ENCODE peak calls at places on chromosomes 3 and 15, in seven cellular contexts. O, I, H, K, B, X and Z are unnamed samples.

GRCh38 chr3:69510481-69511031 is 124.7 kb upstream of the FRMD4B start:
- DNase-seq in O (no peak), I (no peak), H (no peak), K (no peak), B (no peak), X (no peak), Z (no peak)

GRCh38 chr3:134630506-134630905 is 20.3 kb downstream of the KY start:
- DNase-seq in O (no peak), I (no peak), H (no peak), K (peak), B (peak), X (no peak), Z (no peak)

GRCh38 chr15:75739791-75740190 is 27.1 kb upstream of the CSPG4 start:
- DNase-seq in O (no peak), I (no peak), H (no peak), K (no peak), B (no peak), X (no peak), Z (no peak)

GRCh38 chr15:29322407-29322806 is 52.8 kb upstream of the NSMCE3 start:
- DNase-seq in O (no peak), I (no peak), H (no peak), K (no peak), B (no peak), X (no peak), Z (no peak)

GRCh38 chr3:101932326-101933108 is 83.2 kb downstream of the NFKBIZ start:
- DNase-seq in O (no peak), I (no peak), H (no peak), K (no peak), B (no peak), X (no peak), Z (no peak)

GRCh38 chr3:16849795-16850194 is 35.0 kb upstream of the PLCL2 start:
- DNase-seq in O (no peak), I (no peak), H (peak), K (no peak), B (no peak), X (no peak), Z (no peak)

GRCh38 chr3:189325454-189325853 is 153.7 kb downstream of the TPRG1 start:
- DNase-seq in O (no peak), I (no peak), H (no peak), K (no peak), B (no peak), X (no peak), Z (no peak)

GRCh38 chr3:2870714-2871353 is 239.3 kb downstream of the IL5RA start:
- DNase-seq in O (no peak), I (no peak), H (no peak), K (peak), B (no peak), X (no peak), Z (no peak)

GRCh38 chr3:9750556-9751411 is 1.0 kb downstream of the OGG1 start:
- DNase-seq in O (no peak), I (no peak), H (no peak), K (peak), B (no peak), X (no peak), Z (no peak)

GRCh38 chr3:124520970-124521369 is 209.3 kb upstream of the UMPS start:
- DNase-seq in O (no peak), I (no peak), H (no peak), K (no peak), B (peak), X (no peak), Z (no peak)

GRCh38 chr3:126525853-126526667 is 2.1 kb downstream of the CHST13 start:
- DNase-seq in O (no peak), I (no peak), H (no peak), K (no peak), B (no peak), X (no peak), Z (no peak)

GRCh38 chr3:175224051-175224450 is 364.9 kb downstream of the NAALADL2 start:
- DNase-seq in O (no peak), I (no peak), H (no peak), K (no peak), B (peak), X (no peak), Z (no peak)

GRCh38 chr15:38254065-38254883 is 1.6 kb downstream of the SPRED1 start:
- DNase-seq in O (peak), I (no peak), H (peak), K (peak), B (peak), X (peak), Z (no peak)

GRCh38 chr3:14288833-14289451 is 110.3 kb downstream of the LSM3 start:
- DNase-seq in O (no peak), I (no peak), H (no peak), K (no peak), B (no peak), X (no peak), Z (no peak)

GRCh38 chr3:120544361-120544760 is 51.8 kb upstream of the NDUFB4 start:
- DNase-seq in O (no peak), I (no peak), H (no peak), K (no peak), B (no peak), X (no peak), Z (no peak)

GRCh38 chr3:138941259-138941885 is 5.6 kb downstream of the FOXL2 start:
- DNase-seq in O (no peak), I (peak), H (peak), K (no peak), B (peak), X (no peak), Z (no peak)

GRCh38 chr15:35669457-35670045 is 123.6 kb upstream of the DPH6 start:
- DNase-seq in O (no peak), I (no peak), H (no peak), K (no peak), B (no peak), X (no peak), Z (no peak)

GRCh38 chr15:61196711-61197110 is 32.4 kb downstream of the RORA start:
- DNase-seq in O (no peak), I (no peak), H (no peak), K (no peak), B (no peak), X (no peak), Z (no peak)

GRCh38 chr15:34109775-34110663 is 8.1 kb downstream of the PGBD4 start:
- DNase-seq in O (no peak), I (no peak), H (peak), K (no peak), B (no peak), X (no peak), Z (no peak)

GRCh38 chr3:125061170-125061569 is 5.4 kb upstream of the HEG1 start:
- DNase-seq in O (no peak), I (no peak), H (no peak), K (peak), B (no peak), X (no peak), Z (no peak)

GRCh38 chr3:197675568-197675860 is 61.2 kb downstream of the RUBCN start:
- DNase-seq in O (no peak), I (no peak), H (no peak), K (no peak), B (no peak), X (no peak), Z (no peak)

GRCh38 chr3:78918361-78919020 is 849.3 kb downstream of the ROBO1 start:
- DNase-seq in O (no peak), I (no peak), H (peak), K (no peak), B (no peak), X (no peak), Z (no peak)

GRCh38 chr15:47542312-47543094 is 174.8 kb upstream of the SEMA6D start:
- DNase-seq in O (no peak), I (no peak), H (no peak), K (no peak), B (no peak), X (no peak), Z (no peak)

GRCh38 chr3:108153451-108153981 is 62.7 kb upstream of the CD47 start:
- DNase-seq in O (peak), I (peak), H (peak), K (peak), B (peak), X (no peak), Z (no peak)

DNA sequence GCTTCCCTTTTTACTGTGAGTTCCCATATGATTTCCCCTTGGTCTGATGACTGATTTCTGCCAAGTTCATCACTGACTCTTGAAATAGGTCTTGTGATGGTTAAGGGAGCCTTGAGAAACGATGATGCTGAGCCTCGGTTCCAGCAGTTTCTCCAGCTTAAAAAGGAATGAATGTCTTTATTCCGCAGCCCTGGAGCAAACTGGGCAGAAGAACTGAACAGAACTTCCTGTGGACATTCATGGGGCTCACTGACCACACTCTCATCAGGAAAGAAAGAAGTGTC is 29.3 kb upstream of the LDHAL6B start:
- DNase-seq in O (no peak), I (no peak), H (no peak), K (no peak), B (no peak), X (no peak), Z (no peak)
- TF ChIP-seq CTCF in O (no peak), I (no peak), H (no peak), K (no peak), B (no peak), X (no peak), Z (no peak)

GRCh38 chr15:59360305-59360704 is 12.4 kb downstream of the MYO1E start:
- DNase-seq in O (no peak), I (peak), H (no peak), K (no peak), B (no peak), X (no peak), Z (no peak)
- TF ChIP-seq CTCF in O (peak), I (no peak), H (peak), K (peak), B (no peak), X (no peak), Z (no peak)

GRCh38 chr3:152539191-152539764 is 270.5 kb downstream of the MBNL1 start:
- DNase-seq in O (no peak), I (peak), H (no peak), K (no peak), B (no peak), X (no peak), Z (no peak)
- TF ChIP-seq CTCF in O (peak), I (no peak), H (peak), K (peak), B (no peak), X (no peak), Z (no peak)

DNA sequence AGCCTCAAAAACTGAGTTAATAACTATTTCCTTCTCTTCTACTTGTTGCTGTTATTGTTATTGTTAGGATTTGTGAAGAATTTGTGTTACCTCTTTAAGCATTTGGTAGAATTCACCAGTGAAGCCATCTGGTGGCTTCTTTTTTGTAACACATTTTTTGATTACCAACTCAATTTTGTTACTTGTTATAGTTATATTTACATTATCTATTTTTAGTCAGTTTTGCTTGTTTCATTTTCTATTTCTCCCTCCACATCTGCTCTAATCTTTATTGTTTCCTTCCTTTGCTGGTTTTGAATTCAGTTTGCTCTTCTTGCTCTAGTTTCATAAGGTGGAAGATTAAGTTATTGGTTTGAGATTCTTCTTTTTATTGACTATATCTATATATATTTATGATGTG is 3.7 kb upstream of the SLC9C1 start:
- DNase-seq in O (peak), I (no peak), H (no peak), K (no peak), B (no peak), X (no peak), Z (no peak)
- TF ChIP-seq CTCF in O (no peak), I (no peak), H (no peak), K (no peak), B (no peak), X (no peak), Z (no peak)

GRCh38 chr15:101694261-101694660 is 30.0 kb downstream of the TARS3 start:
- DNase-seq in O (no peak), I (peak), H (no peak), K (no peak), B (no peak), X (no peak), Z (no peak)
- TF ChIP-seq CTCF in O (no peak), I (no peak), H (no peak), K (no peak), B (no peak), X (no peak), Z (no peak)

GRCh38 chr3:117754058-117754457 is 1044.5 kb downstream of the TUSC7 start:
- DNase-seq in O (no peak), I (no peak), H (no peak), K (no peak), B (no peak), X (no peak), Z (no peak)
- TF ChIP-seq CTCF in O (no peak), I (no peak), H (no peak), K (no peak), B (no peak), X (no peak), Z (no peak)

GRCh38 chr3:142886938-142887337 is 1.9 kb downstream of the PCOLCE2 start:
- DNase-seq in O (no peak), I (no peak), H (peak), K (no peak), B (no peak), X (no peak), Z (no peak)

GRCh38 chr3:142889263-142890014 is 556 bp upstream of the PCOLCE2 start:
- DNase-seq in O (no peak), I (no peak), H (peak), K (no peak), B (no peak), X (no peak), Z (no peak)

GRCh38 chr3:142888484-142889262 is at the start of gene PCOLCE2:
- DNase-seq in O (no peak), I (peak), H (peak), K (no peak), B (peak), X (no peak), Z (no peak)

GRCh38 chr3:142886021-142886420 is 2.9 kb downstream of the PCOLCE2 start:
- DNase-seq in O (no peak), I (no peak), H (no peak), K (no peak), B (no peak), X (no peak), Z (no peak)

DNA sequence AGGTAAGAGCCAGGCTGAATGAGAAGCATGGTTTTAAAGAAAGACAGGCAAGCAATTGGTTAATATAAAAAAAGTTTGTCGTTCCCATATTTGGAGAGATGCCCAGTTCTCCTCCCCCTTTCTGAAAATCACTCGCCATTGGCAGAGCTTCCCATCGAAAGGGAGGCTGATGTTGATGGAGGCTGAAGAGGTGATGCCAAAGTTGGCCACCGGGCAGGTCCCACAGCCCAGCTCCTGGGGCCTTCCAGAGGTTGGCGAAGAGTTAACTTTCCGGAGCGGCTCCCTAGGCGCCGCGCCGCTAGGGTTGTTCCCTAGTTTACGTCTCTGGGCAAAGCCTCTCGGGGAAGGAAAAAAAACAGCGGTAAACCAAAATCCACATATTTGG is 792 bp downstream of the PCOLCE2 start:
- DNase-seq in O (no peak), I (no peak), H (peak), K (no peak), B (no peak), X (no peak), Z (no peak)
- TF ChIP-seq CTCF in O (no peak), I (no peak), H (no peak), K (no peak), B (no peak), X (no peak), Z (no peak)